ENCODE peak calls at places on chromosomes 12 and 14, in five cellular contexts. One of them, this sample, is unnamed.

GRCh38 chr14:91545946-91546716 is 36.0 kb upstream of the PPP4R3A start:
- DNase-seq in HepG2: no peak
- DNase-seq in A549: no peak
- DNase-seq in K562: no peak
- DNase-seq in GM12878: no peak
- DNase-seq in this sample: no peak

GRCh38 chr14:59511916-59512530 is 27.7 kb downstream of the JKAMP start:
- DNase-seq in K562: peak; percentile 27
- DNase-seq in A549: peak; percentile 9
- DNase-seq in HepG2: no peak
- DNase-seq in GM12878: no peak
- DNase-seq in this sample: peak; percentile 8

GRCh38 chr14:74144789-74145188 is 60.0 kb downstream of the LIN52 start:
- DNase-seq in K562: no peak
- DNase-seq in GM12878: no peak
- DNase-seq in HepG2: peak; percentile 73
- DNase-seq in A549: no peak
- DNase-seq in this sample: no peak

GRCh38 chr14:67079836-67080235 is 109.4 kb upstream of the GARIN2 start:
- DNase-seq in HepG2: no peak
- DNase-seq in A549: no peak
- DNase-seq in GM12878: no peak
- DNase-seq in K562: no peak
- DNase-seq in this sample: no peak

GRCh38 chr12:122022393-122023338 is 982 bp downstream of the BCL7A start:
- DNase-seq in HepG2: no peak
- DNase-seq in GM12878: no peak
- DNase-seq in A549: no peak
- DNase-seq in K562: peak; percentile 65
- DNase-seq in this sample: no peak

GRCh38 chr12:25701290-25701689 is 148.2 kb upstream of the LMNTD1 start:
- DNase-seq in GM12878: no peak
- DNase-seq in HepG2: no peak
- DNase-seq in K562: no peak
- DNase-seq in A549: peak; percentile 43
- DNase-seq in this sample: no peak

GRCh38 chr12:124441443-124442190 is 125.8 kb downstream of the NCOR2 start:
- DNase-seq in HepG2: no peak
- DNase-seq in K562: peak; percentile 41
- DNase-seq in A549: no peak
- DNase-seq in GM12878: no peak
- DNase-seq in this sample: peak; percentile 83

GRCh38 chr14:40623641-40624040 is 983.0 kb upstream of the LRFN5 start:
- DNase-seq in HepG2: no peak
- DNase-seq in GM12878: no peak
- DNase-seq in K562: no peak
- DNase-seq in A549: no peak
- DNase-seq in this sample: no peak

GRCh38 chr12:32139064-32139421 is 32.4 kb downstream of the BICD1 start:
- DNase-seq in HepG2: no peak
- DNase-seq in GM12878: peak; percentile 92
- DNase-seq in A549: no peak
- DNase-seq in K562: no peak
- DNase-seq in this sample: peak; percentile 39

GRCh38 chr12:52310622-52311281 is 10.4 kb downstream of the KRT83 start:
- DNase-seq in K562: no peak
- DNase-seq in HepG2: no peak
- DNase-seq in A549: peak; percentile 26
- DNase-seq in GM12878: no peak
- DNase-seq in this sample: no peak

GRCh38 chr12:95351745-95352144 is 122.2 kb upstream of the METAP2 start:
- DNase-seq in HepG2: peak; percentile 31
- DNase-seq in GM12878: no peak
- DNase-seq in A549: no peak
- DNase-seq in K562: no peak
- DNase-seq in this sample: no peak
- TF ChIP-seq MYC in HepG2: no peak
- TF ChIP-seq MYC in GM12878: no peak
- TF ChIP-seq MYC in A549: no peak
- TF ChIP-seq MYC in K562: no peak
- TF ChIP-seq MYC in this sample: no peak

DNA sequence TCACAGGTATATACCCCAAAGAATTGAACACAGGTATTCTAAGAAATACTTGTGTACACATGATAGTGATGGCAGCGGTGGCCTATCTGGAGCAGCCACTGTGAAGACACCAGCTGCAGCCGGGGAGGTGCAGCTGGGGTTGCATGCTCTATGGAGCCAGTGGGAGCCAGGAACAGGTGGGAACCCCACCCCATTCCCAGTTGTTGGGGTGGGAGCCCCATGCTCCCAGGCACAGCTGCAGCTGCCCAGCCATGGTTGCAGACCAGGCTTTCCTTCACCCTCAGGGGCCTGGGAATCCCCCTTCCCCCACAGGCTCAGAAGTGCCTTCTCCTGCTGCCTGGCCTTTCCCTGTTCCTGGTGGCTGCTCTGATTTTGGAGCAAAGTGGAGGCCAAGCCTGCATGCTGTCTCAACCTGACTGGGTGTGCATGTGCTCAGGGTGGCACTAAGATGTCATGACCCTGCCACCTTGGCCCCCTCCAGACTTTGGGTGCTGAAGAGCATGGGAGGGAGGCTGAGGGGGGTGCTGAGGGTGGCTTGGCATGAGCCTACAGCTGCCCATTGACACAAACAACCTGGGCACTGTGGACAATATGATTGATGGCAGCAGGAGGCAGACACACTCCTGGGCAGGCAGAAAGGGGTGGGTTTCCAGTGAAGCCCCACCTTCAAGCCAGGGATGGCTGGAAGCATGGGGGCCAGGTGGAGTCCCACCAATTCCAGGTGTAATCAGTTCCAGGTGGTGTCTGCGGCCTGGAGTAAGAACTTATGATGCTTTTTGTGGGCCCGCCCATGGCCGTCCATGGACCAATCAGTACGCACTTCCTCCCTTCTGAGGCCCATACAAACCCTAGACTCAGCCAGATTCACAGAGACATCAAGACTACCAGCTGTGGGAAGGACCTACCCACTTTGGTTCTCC is 234.7 kb downstream of the ADGRD1 start:
- DNase-seq in K562: no peak
- DNase-seq in A549: no peak
- DNase-seq in HepG2: no peak
- DNase-seq in GM12878: no peak
- DNase-seq in this sample: no peak
- TF ChIP-seq MYC in K562: no peak
- TF ChIP-seq MYC in A549: no peak
- TF ChIP-seq MYC in HepG2: no peak
- TF ChIP-seq MYC in GM12878: no peak
- TF ChIP-seq MYC in this sample: no peak

GRCh38 chr14:105173145-105173544 is 4.6 kb upstream of the JAG2 start:
- DNase-seq in A549: no peak
- DNase-seq in HepG2: no peak
- DNase-seq in K562: no peak
- DNase-seq in GM12878: no peak
- DNase-seq in this sample: no peak

GRCh38 chr14:105172476-105172875 is 3.9 kb upstream of the JAG2 start:
- DNase-seq in A549: no peak
- DNase-seq in HepG2: no peak
- DNase-seq in GM12878: no peak
- DNase-seq in K562: no peak
- DNase-seq in this sample: no peak

GRCh38 chr14:105176513-105176912 is 4.6 kb downstream of the NUDT14 start:
- DNase-seq in K562: no peak
- DNase-seq in A549: no peak
- DNase-seq in HepG2: no peak
- DNase-seq in GM12878: no peak
- DNase-seq in this sample: no peak

GRCh38 chr14:105177082-105177481 is 4.0 kb downstream of the NUDT14 start:
- DNase-seq in K562: no peak
- DNase-seq in A549: no peak
- DNase-seq in GM12878: no peak
- DNase-seq in HepG2: no peak
- DNase-seq in this sample: no peak

GRCh38 chr14:105173901-105174894 is 5.6 kb upstream of the JAG2 start:
- DNase-seq in A549: no peak
- DNase-seq in HepG2: no peak
- DNase-seq in K562: no peak
- DNase-seq in GM12878: no peak
- DNase-seq in this sample: peak; percentile 66
- TF ChIP-seq MYC in A549: no peak
- TF ChIP-seq MYC in HepG2: no peak
- TF ChIP-seq MYC in K562: no peak
- TF ChIP-seq MYC in GM12878: no peak
- TF ChIP-seq MYC in this sample: peak; percentile 10

GRCh38 chr12:60255044-60255443 is 659.2 kb downstream of the SLC16A7 start:
- DNase-seq in A549: no peak
- DNase-seq in GM12878: no peak
- DNase-seq in HepG2: no peak
- DNase-seq in K562: no peak
- DNase-seq in this sample: no peak

GRCh38 chr12:60259241-60259640 is 663.4 kb downstream of the SLC16A7 start:
- DNase-seq in A549: no peak
- DNase-seq in HepG2: no peak
- DNase-seq in GM12878: no peak
- DNase-seq in K562: no peak
- DNase-seq in this sample: no peak

GRCh38 chr12:60262378-60262777 is 666.5 kb downstream of the SLC16A7 start:
- DNase-seq in A549: no peak
- DNase-seq in HepG2: no peak
- DNase-seq in K562: no peak
- DNase-seq in GM12878: no peak
- DNase-seq in this sample: peak; percentile 8

GRCh38 chr12:60257063-60257462 is 661.2 kb downstream of the SLC16A7 start:
- DNase-seq in A549: peak; percentile 66
- DNase-seq in K562: peak; percentile 11
- DNase-seq in HepG2: peak; percentile 17
- DNase-seq in GM12878: no peak
- DNase-seq in this sample: peak; percentile 82
- TF ChIP-seq MYC in A549: no peak
- TF ChIP-seq MYC in K562: no peak
- TF ChIP-seq MYC in HepG2: no peak
- TF ChIP-seq MYC in GM12878: no peak
- TF ChIP-seq MYC in this sample: no peak